ENCODE peak calls at places on chromosomes 11 and 22, in nine cellular contexts. One of them, this sample, is unnamed.

GRCh38 chr11:66144000-66144678 is 74.1 kb downstream of the PACS1 start:
- DNase-seq in ascending aorta: no peak
- DNase-seq in HepG2: no peak
- DNase-seq in neuronal stem cell: no peak
- DNase-seq in upper lobe of right lung: no peak
- DNase-seq in H9: no peak
- DNase-seq in mucosa of descending colon: no peak
- DNase-seq in pancreas: no peak
- DNase-seq in sigmoid colon: no peak
- DNase-seq in this sample: no peak

GRCh38 chr11:69882270-69882608 is 63.0 kb upstream of the FGF3 start:
- DNase-seq in ascending aorta: no peak
- DNase-seq in HepG2: no peak
- DNase-seq in neuronal stem cell: no peak
- DNase-seq in upper lobe of right lung: peak; percentile 50
- DNase-seq in H9: no peak
- DNase-seq in mucosa of descending colon: no peak
- DNase-seq in pancreas: no peak
- DNase-seq in sigmoid colon: no peak
- DNase-seq in this sample: no peak

GRCh38 chr11:134861490-134862107 is 449.6 kb upstream of the B3GAT1 start:
- DNase-seq in ascending aorta: no peak
- DNase-seq in HepG2: no peak
- DNase-seq in neuronal stem cell: no peak
- DNase-seq in upper lobe of right lung: no peak
- DNase-seq in H9: no peak
- DNase-seq in mucosa of descending colon: no peak
- DNase-seq in pancreas: no peak
- DNase-seq in sigmoid colon: no peak
- DNase-seq in this sample: peak; percentile 44

GRCh38 chr11:95835351-95835750 is 45.1 kb downstream of the CEP57 start:
- DNase-seq in ascending aorta: no peak
- DNase-seq in HepG2: no peak
- DNase-seq in neuronal stem cell: no peak
- DNase-seq in upper lobe of right lung: no peak
- DNase-seq in H9: no peak
- DNase-seq in mucosa of descending colon: no peak
- DNase-seq in pancreas: no peak
- DNase-seq in sigmoid colon: no peak
- DNase-seq in this sample: no peak

GRCh38 chr22:42716221-42716620 is 4.4 kb downstream of the A4GALT start:
- DNase-seq in ascending aorta: no peak
- DNase-seq in HepG2: no peak
- DNase-seq in neuronal stem cell: no peak
- DNase-seq in upper lobe of right lung: no peak
- DNase-seq in H9: no peak
- DNase-seq in mucosa of descending colon: no peak
- DNase-seq in pancreas: no peak
- DNase-seq in sigmoid colon: no peak
- DNase-seq in this sample: no peak

GRCh38 chr11:30635401-30635989 is 49.3 kb upstream of the MPPED2 start:
- DNase-seq in ascending aorta: no peak
- DNase-seq in HepG2: no peak
- DNase-seq in neuronal stem cell: peak; percentile 52
- DNase-seq in upper lobe of right lung: no peak
- DNase-seq in H9: peak; percentile 91
- DNase-seq in mucosa of descending colon: no peak
- DNase-seq in pancreas: no peak
- DNase-seq in sigmoid colon: peak; percentile 61
- DNase-seq in this sample: peak; percentile 78

GRCh38 chr11:16001899-16002426 is 354.4 kb downstream of the SOX6 start:
- DNase-seq in ascending aorta: no peak
- DNase-seq in HepG2: peak; percentile 92
- DNase-seq in neuronal stem cell: peak; percentile 18
- DNase-seq in upper lobe of right lung: peak; percentile 48
- DNase-seq in H9: no peak
- DNase-seq in mucosa of descending colon: peak; percentile 28
- DNase-seq in pancreas: peak; percentile 37
- DNase-seq in sigmoid colon: no peak
- DNase-seq in this sample: peak; percentile 6

GRCh38 chr22:28978158-28978557 is 83.5 kb downstream of the C22orf31 start:
- DNase-seq in ascending aorta: no peak
- DNase-seq in HepG2: no peak
- DNase-seq in neuronal stem cell: no peak
- DNase-seq in upper lobe of right lung: no peak
- DNase-seq in H9: no peak
- DNase-seq in mucosa of descending colon: no peak
- DNase-seq in pancreas: no peak
- DNase-seq in sigmoid colon: no peak
- DNase-seq in this sample: no peak

GRCh38 chr11:65353900-65354264 is 669 bp upstream of the TIGD3 start:
- DNase-seq in ascending aorta: no peak
- DNase-seq in HepG2: no peak
- DNase-seq in neuronal stem cell: no peak
- DNase-seq in upper lobe of right lung: no peak
- DNase-seq in H9: peak; percentile 56
- DNase-seq in mucosa of descending colon: no peak
- DNase-seq in pancreas: no peak
- DNase-seq in sigmoid colon: no peak
- DNase-seq in this sample: no peak

GRCh38 chr11:126011220-126011619 is 51.4 kb downstream of the CDON start:
- DNase-seq in ascending aorta: no peak
- DNase-seq in HepG2: no peak
- DNase-seq in neuronal stem cell: no peak
- DNase-seq in upper lobe of right lung: no peak
- DNase-seq in H9: no peak
- DNase-seq in mucosa of descending colon: no peak
- DNase-seq in pancreas: no peak
- DNase-seq in sigmoid colon: no peak
- DNase-seq in this sample: no peak

GRCh38 chr22:44676441-44677298 is 25.3 kb upstream of the PRR5 start:
- DNase-seq in ascending aorta: no peak
- DNase-seq in HepG2: peak; percentile 89
- DNase-seq in neuronal stem cell: no peak
- DNase-seq in upper lobe of right lung: no peak
- DNase-seq in H9: no peak
- DNase-seq in mucosa of descending colon: peak; percentile 74
- DNase-seq in pancreas: no peak
- DNase-seq in sigmoid colon: no peak
- DNase-seq in this sample: peak; percentile 32

GRCh38 chr11:111937859-111938258 is 716 bp downstream of the DIXDC1 start:
- DNase-seq in ascending aorta: no peak
- DNase-seq in HepG2: no peak
- DNase-seq in neuronal stem cell: no peak
- DNase-seq in upper lobe of right lung: no peak
- DNase-seq in H9: no peak
- DNase-seq in mucosa of descending colon: no peak
- DNase-seq in pancreas: no peak
- DNase-seq in sigmoid colon: no peak
- DNase-seq in this sample: peak; percentile 36

GRCh38 chr11:111851636-111852035 is 19.7 kb downstream of the ALG9 start:
- DNase-seq in ascending aorta: no peak
- DNase-seq in HepG2: peak; percentile 14
- DNase-seq in neuronal stem cell: no peak
- DNase-seq in upper lobe of right lung: no peak
- DNase-seq in H9: no peak
- DNase-seq in mucosa of descending colon: no peak
- DNase-seq in pancreas: no peak
- DNase-seq in sigmoid colon: no peak
- DNase-seq in this sample: peak; percentile 32

GRCh38 chr11:67648140-67648795 is 2.3 kb downstream of the ACY3 start:
- DNase-seq in ascending aorta: no peak
- DNase-seq in HepG2: peak; percentile 56
- DNase-seq in neuronal stem cell: no peak
- DNase-seq in upper lobe of right lung: peak; percentile 59
- DNase-seq in H9: peak; percentile 82
- DNase-seq in mucosa of descending colon: no peak
- DNase-seq in pancreas: peak; percentile 69
- DNase-seq in sigmoid colon: no peak
- DNase-seq in this sample: peak; percentile 85

GRCh38 chr11:12013771-12014170 is 5.3 kb upstream of the DKK3 start:
- DNase-seq in ascending aorta: no peak
- DNase-seq in HepG2: no peak
- DNase-seq in neuronal stem cell: no peak
- DNase-seq in upper lobe of right lung: no peak
- DNase-seq in H9: no peak
- DNase-seq in mucosa of descending colon: no peak
- DNase-seq in pancreas: no peak
- DNase-seq in sigmoid colon: no peak
- DNase-seq in this sample: no peak

GRCh38 chr11:130522284-130522961 is 74.0 kb downstream of the ADAMTS15 start:
- DNase-seq in ascending aorta: peak; percentile 81
- DNase-seq in HepG2: peak; percentile 10
- DNase-seq in neuronal stem cell: peak; percentile 46
- DNase-seq in upper lobe of right lung: peak; percentile 88
- DNase-seq in H9: peak; percentile 92
- DNase-seq in mucosa of descending colon: peak; percentile 68
- DNase-seq in pancreas: peak; percentile 79
- DNase-seq in sigmoid colon: peak; percentile 98
- DNase-seq in this sample: peak; percentile 65

GRCh38 chr22:36386900-36387663 is 685 bp downstream of the MYH9 start:
- DNase-seq in ascending aorta: no peak
- DNase-seq in HepG2: no peak
- DNase-seq in neuronal stem cell: no peak
- DNase-seq in upper lobe of right lung: peak; percentile 93
- DNase-seq in H9: no peak
- DNase-seq in mucosa of descending colon: peak; percentile 82
- DNase-seq in pancreas: peak; percentile 74
- DNase-seq in sigmoid colon: peak; percentile 88
- DNase-seq in this sample: peak; percentile 38

GRCh38 chr22:38109391-38110000 is 988 bp downstream of the BAIAP2L2 start:
- DNase-seq in ascending aorta: no peak
- DNase-seq in HepG2: no peak
- DNase-seq in neuronal stem cell: no peak
- DNase-seq in upper lobe of right lung: no peak
- DNase-seq in H9: no peak
- DNase-seq in mucosa of descending colon: no peak
- DNase-seq in pancreas: no peak
- DNase-seq in sigmoid colon: no peak
- DNase-seq in this sample: peak; percentile 30

GRCh38 chr22:43289551-43289963 is 53.6 kb downstream of the SCUBE1 start:
- DNase-seq in ascending aorta: no peak
- DNase-seq in HepG2: no peak
- DNase-seq in neuronal stem cell: no peak
- DNase-seq in upper lobe of right lung: no peak
- DNase-seq in H9: no peak
- DNase-seq in mucosa of descending colon: no peak
- DNase-seq in pancreas: no peak
- DNase-seq in sigmoid colon: no peak
- DNase-seq in this sample: no peak

GRCh38 chr11:59610289-59610688 is 5.3 kb downstream of the OSBP start:
- DNase-seq in ascending aorta: no peak
- DNase-seq in HepG2: no peak
- DNase-seq in neuronal stem cell: no peak
- DNase-seq in upper lobe of right lung: no peak
- DNase-seq in H9: no peak
- DNase-seq in mucosa of descending colon: no peak
- DNase-seq in pancreas: no peak
- DNase-seq in sigmoid colon: no peak
- DNase-seq in this sample: no peak

GRCh38 chr11:76786053-76787014 is 3.2 kb downstream of the TSKU start:
- DNase-seq in ascending aorta: no peak
- DNase-seq in HepG2: no peak
- DNase-seq in neuronal stem cell: no peak
- DNase-seq in upper lobe of right lung: no peak
- DNase-seq in H9: no peak
- DNase-seq in mucosa of descending colon: no peak
- DNase-seq in pancreas: no peak
- DNase-seq in sigmoid colon: no peak
- DNase-seq in this sample: no peak
- H3K4me1 ChIP-seq in ascending aorta: no peaks in the 10 kb centered on the region
- H3K4me1 ChIP-seq in HepG2: peaks cover 74% of the 10 kb centered on the region
- H3K4me1 ChIP-seq in neuronal stem cell: peaks cover 14% of the 10 kb centered on the region
- H3K4me1 ChIP-seq in upper lobe of right lung: peaks cover 37% of the 10 kb centered on the region
- H3K4me1 ChIP-seq in H9: peaks cover 22% of the 10 kb centered on the region
- H3K4me1 ChIP-seq in mucosa of descending colon: peaks cover 33% of the 10 kb centered on the region
- H3K4me1 ChIP-seq in pancreas: peaks cover 4% of the 10 kb centered on the region
- H3K4me1 ChIP-seq in sigmoid colon: peaks cover 23% of the 10 kb centered on the region
- H3K4me1 ChIP-seq in this sample: peaks cover 43% of the 10 kb centered on the region

GRCh38 chr22:49817359-49817758 is 10.3 kb downstream of the BRD1 start:
- DNase-seq in ascending aorta: no peak
- DNase-seq in HepG2: no peak
- DNase-seq in neuronal stem cell: no peak
- DNase-seq in upper lobe of right lung: no peak
- DNase-seq in H9: no peak
- DNase-seq in mucosa of descending colon: no peak
- DNase-seq in pancreas: no peak
- DNase-seq in sigmoid colon: no peak
- DNase-seq in this sample: no peak
- H3K4me1 ChIP-seq in ascending aorta: no peaks in the 10 kb centered on the region
- H3K4me1 ChIP-seq in HepG2: peaks cover 17% of the 10 kb centered on the region
- H3K4me1 ChIP-seq in neuronal stem cell: no peaks in the 10 kb centered on the region
- H3K4me1 ChIP-seq in upper lobe of right lung: peaks cover 13% of the 10 kb centered on the region
- H3K4me1 ChIP-seq in H9: no peaks in the 10 kb centered on the region
- H3K4me1 ChIP-seq in mucosa of descending colon: peaks cover 6% of the 10 kb centered on the region
- H3K4me1 ChIP-seq in pancreas: peaks cover 12% of the 10 kb centered on the region
- H3K4me1 ChIP-seq in sigmoid colon: peaks cover 87% of the 10 kb centered on the region
- H3K4me1 ChIP-seq in this sample: no peaks in the 10 kb centered on the region

DNA sequence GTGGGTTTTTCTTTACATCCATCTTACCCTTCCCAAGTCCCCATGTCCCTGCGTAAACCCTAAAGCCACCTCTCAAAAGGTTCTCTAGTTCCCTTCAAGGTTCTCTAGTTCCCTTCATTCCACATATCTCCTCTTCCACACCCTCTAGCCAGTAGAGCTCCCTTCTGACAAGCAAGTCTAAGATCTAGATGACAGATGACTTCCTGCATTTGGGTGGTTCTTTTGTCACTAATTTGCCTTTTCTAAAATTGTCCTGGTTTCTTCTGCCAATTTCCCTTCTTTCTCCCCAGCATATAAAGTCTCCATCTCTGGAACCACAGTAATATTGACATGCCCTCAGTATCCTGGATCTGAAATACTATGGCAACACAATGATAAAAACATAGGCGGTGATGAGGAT is 7.8 kb downstream of the CD3E start:
- DNase-seq in ascending aorta: no peak
- DNase-seq in HepG2: no peak
- DNase-seq in neuronal stem cell: no peak
- DNase-seq in upper lobe of right lung: no peak
- DNase-seq in H9: no peak
- DNase-seq in mucosa of descending colon: no peak
- DNase-seq in pancreas: no peak
- DNase-seq in sigmoid colon: no peak
- DNase-seq in this sample: no peak
- H3K4me1 ChIP-seq in ascending aorta: no peaks in the 10 kb centered on the region
- H3K4me1 ChIP-seq in HepG2: peaks cover 29% of the 10 kb centered on the region
- H3K4me1 ChIP-seq in neuronal stem cell: no peaks in the 10 kb centered on the region
- H3K4me1 ChIP-seq in upper lobe of right lung: peaks cover 24% of the 10 kb centered on the region
- H3K4me1 ChIP-seq in H9: peaks cover 6% of the 10 kb centered on the region
- H3K4me1 ChIP-seq in mucosa of descending colon: peaks cover 39% of the 10 kb centered on the region
- H3K4me1 ChIP-seq in pancreas: peaks cover 11% of the 10 kb centered on the region
- H3K4me1 ChIP-seq in sigmoid colon: peaks cover 8% of the 10 kb centered on the region
- H3K4me1 ChIP-seq in this sample: peaks cover 23% of the 10 kb centered on the region

DNA sequence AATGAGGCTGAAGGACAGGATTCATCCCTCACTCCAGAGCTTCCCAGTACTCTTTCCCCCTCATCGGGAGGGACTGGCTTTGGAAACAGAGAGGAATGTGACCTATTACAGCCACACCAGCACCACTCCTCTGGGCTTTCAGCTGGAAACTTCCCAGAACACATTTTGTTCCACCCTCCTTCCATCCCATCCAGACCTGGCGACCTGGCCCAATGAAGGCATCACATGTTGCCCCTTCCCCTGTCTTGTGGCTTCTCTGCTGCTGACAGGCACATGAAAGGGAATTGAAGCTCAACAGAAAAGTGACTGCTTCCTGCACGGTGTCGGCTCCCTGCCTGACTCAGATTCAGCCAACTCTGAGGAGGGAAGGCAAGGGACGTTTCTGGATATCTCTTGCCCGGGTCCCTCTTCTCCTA is 19.1 kb downstream of the IRAG1 start:
- DNase-seq in ascending aorta: no peak
- DNase-seq in HepG2: no peak
- DNase-seq in neuronal stem cell: no peak
- DNase-seq in upper lobe of right lung: no peak
- DNase-seq in H9: no peak
- DNase-seq in mucosa of descending colon: no peak
- DNase-seq in pancreas: no peak
- DNase-seq in sigmoid colon: peak; percentile 76
- DNase-seq in this sample: no peak
- H3K4me1 ChIP-seq in ascending aorta: peaks cover 12% of the 10 kb centered on the region
- H3K4me1 ChIP-seq in HepG2: peaks cover 3% of the 10 kb centered on the region
- H3K4me1 ChIP-seq in neuronal stem cell: peaks cover 3% of the 10 kb centered on the region
- H3K4me1 ChIP-seq in upper lobe of right lung: peaks cover 36% of the 10 kb centered on the region
- H3K4me1 ChIP-seq in H9: peaks cover 5% of the 10 kb centered on the region
- H3K4me1 ChIP-seq in mucosa of descending colon: no peaks in the 10 kb centered on the region
- H3K4me1 ChIP-seq in pancreas: peaks cover under 1% of the 10 kb centered on the region
- H3K4me1 ChIP-seq in sigmoid colon: peaks cover 72% of the 10 kb centered on the region
- H3K4me1 ChIP-seq in this sample: peaks cover 3% of the 10 kb centered on the region

This sample was measured in GM23338.